ENCODE peak calls at places on chromosomes 11 and 22, in six cellular contexts. G is spleen, J is thyroid gland, E is H1, U is adrenal gland, H is tibial nerve. P is an unnamed sample.

GRCh38 chr11:11349870-11350325 is 3.2 kb downstream of the CSNK2A3 start:
- DNase-seq in H (no peak), U (peak; percentile 17), G (no peak), E (no peak), J (no peak), P (no peak)

GRCh38 chr11:80505771-80506170 is 1064.9 kb upstream of the TENM4 start:
- DNase-seq in H (no peak), G (no peak), J (no peak), E (no peak), U (no peak), P (no peak)

GRCh38 chr22:43088616-43088978 is 594 bp downstream of the TTLL1 start:
- DNase-seq in E (no peak), J (no peak), U (no peak), G (no peak), H (no peak), P (no peak)

GRCh38 chr11:78656984-78657383 is 82.3 kb upstream of the NARS2 start:
- DNase-seq in E (no peak), J (no peak), U (no peak), H (no peak), G (no peak), P (no peak)

GRCh38 chr11:77851513-77851912 is 30.6 kb downstream of the AAMDC start:
- DNase-seq in H (no peak), E (no peak), G (no peak), U (no peak), J (no peak), P (no peak)

GRCh38 chr11:73477518-73477917 is 101.3 kb downstream of the RELT start:
- DNase-seq in J (no peak), E (no peak), G (no peak), H (no peak), U (no peak), P (no peak)

GRCh38 chr11:44661311-44661717 is 65.4 kb upstream of the TSPAN18 start:
- DNase-seq in H (no peak), U (peak; percentile 16), E (no peak), J (no peak), G (peak; percentile 51), P (no peak)

GRCh38 chr22:44304354-44304753 is 8.4 kb downstream of the SHISAL1 start:
- DNase-seq in G (no peak), E (no peak), H (no peak), U (peak; percentile 13), J (no peak), P (no peak)

GRCh38 chr22:42077486-42078125 is 1.9 kb upstream of the SMDT1 start:
- DNase-seq in J (no peak), H (no peak), E (no peak), U (no peak), G (peak; percentile 81), P (no peak)

GRCh38 chr11:10413268-10413667 is 41.8 kb upstream of the AMPD3 start:
- DNase-seq in G (peak; percentile 81), U (peak; percentile 39), H (no peak), J (no peak), E (no peak), P (no peak)

GRCh38 chr11:108824601-108825000 is 159.7 kb downstream of the DDX10 start:
- DNase-seq in G (no peak), U (no peak), J (no peak), H (no peak), E (no peak), P (no peak)

GRCh38 chr11:103420593-103420992 is 311.4 kb downstream of the DYNC2H1 start:
- DNase-seq in H (no peak), U (no peak), J (no peak), G (no peak), E (no peak), P (no peak)

GRCh38 chr22:17910561-17911311 is 113.6 kb downstream of the MICAL3 start:
- DNase-seq in J (peak; percentile 75), E (no peak), H (no peak), G (peak; percentile 81), U (peak; percentile 95), P (peak; percentile 39)

GRCh38 chr22:19986410-19987341 is 29.9 kb downstream of the ARVCF start:
- DNase-seq in G (peak; percentile 91), U (peak; percentile 84), J (peak; percentile 83), E (no peak), H (peak; percentile 62), P (peak; percentile 69)
- TF ChIP-seq POLR2A in G (no peak), U (peak; percentile 76), J (no peak), E (peak; percentile 80), H (peak; percentile 64), P (peak; percentile 87)

DNA sequence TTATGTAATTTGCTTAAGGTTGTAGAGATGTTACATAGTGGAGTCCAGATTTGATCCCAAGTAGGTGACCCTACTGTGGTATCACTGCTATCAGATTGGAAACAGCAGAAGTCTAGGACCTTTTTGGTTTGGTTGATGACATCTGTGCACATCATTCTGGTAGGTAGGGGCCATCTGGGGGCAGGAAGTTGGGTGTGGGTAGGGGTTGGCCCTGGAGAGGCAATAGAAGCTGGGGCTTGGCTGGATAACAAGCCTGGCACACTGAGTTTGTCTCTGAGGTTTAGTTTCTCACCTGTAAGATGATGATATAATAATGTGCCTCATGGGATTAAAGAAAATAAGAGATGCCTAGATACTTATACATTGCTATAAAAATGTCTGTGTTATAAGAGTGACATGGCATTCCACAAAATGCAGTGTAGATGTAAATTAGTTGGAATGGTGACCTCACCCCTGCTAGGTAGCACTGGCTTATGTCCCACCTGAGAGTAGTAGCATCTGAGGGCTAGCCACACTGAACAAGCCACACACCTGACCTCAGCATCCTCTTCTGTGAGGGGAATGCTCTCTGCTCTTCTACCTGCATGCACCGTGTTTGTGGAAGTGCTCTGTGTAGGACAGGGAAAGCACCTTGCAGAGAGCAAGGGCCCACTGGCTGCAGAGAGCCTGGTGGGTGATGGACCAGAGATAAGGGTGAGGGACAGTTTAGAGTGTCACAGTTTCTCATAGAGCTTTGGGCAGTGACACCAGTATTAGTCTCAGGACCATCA is 36.9 kb downstream of the PTPRJ start:
- DNase-seq in U (no peak), E (no peak), G (peak; percentile 73), H (no peak), J (no peak), P (no peak)
- H3K27ac ChIP-seq in U (no peak overlapping the region), E (no peak overlapping the region), G (peak overlapping the region; percentile 89), H (no peak overlapping the region), J (no peak overlapping the region), P (no peak overlapping the region)

DNA sequence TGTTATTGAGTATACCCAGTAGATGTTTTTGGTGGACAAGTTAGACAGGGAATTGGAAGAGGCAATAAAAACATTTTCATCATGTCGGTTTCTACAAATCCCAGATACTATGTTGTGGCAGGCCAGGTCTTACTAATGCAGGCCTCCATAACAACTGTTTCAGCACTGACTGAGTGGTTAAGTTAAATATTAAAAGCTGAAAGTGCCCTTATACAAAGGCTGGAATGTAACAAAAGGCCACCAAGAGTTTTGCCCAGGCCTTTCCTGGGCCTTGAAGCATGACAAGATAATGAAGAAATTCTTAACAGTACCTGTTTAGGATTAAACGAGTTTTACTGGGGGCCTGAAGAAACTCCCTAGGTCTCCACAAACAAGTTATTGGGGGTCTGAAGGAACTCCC is 29.3 kb downstream of the DMC1 start:
- DNase-seq in U (no peak), J (no peak), E (no peak), G (no peak), H (no peak), P (no peak)
- H3K27me3 ChIP-seq in U (no peaks in the 10 kb centered on the region), J (no peaks in the 10 kb centered on the region), E (no peaks in the 10 kb centered on the region), G (no peaks in the 10 kb centered on the region), H (no peaks in the 10 kb centered on the region), P (no peaks in the 10 kb centered on the region)

DNA sequence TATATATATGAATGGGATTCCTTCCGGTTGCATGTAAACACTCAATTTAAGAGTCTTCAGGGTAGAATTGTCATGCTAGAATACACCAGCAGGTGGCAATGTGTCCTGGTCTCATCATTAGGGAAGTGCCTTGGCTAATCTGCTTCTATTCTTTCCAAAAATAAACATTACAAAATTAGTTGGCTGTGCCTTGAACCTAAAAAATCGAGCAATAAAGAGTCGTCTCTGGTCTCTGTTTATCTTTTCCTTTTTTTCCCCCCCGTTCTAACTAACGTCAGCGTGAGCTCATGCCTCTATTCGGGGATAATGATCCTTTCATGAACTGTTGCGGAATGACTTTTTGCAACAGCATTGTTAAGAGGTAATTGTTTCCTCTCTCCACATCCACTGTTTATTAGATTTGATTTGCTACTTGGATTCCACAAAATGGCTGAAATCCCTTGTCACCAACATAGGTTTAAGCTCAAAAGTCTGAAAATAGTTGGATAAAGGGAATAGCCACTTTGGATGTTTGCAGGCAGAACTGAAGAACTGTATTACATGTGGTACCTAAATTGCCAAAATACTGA is 1.2 kb upstream of the ARHGEF12 start:
- DNase-seq in G (no peak), E (no peak), J (peak; percentile 61), H (peak; percentile 35), U (peak; percentile 84), P (peak; percentile 83)
- TF ChIP-seq POLR2A in G (no peak), E (no peak), J (no peak), H (no peak), U (peak; percentile 58), P (peak; percentile 37)

GRCh38 chr11:415640-416041 is 842 bp upstream of the SIGIRR start:
- DNase-seq in J (no peak), U (no peak), H (no peak), E (no peak), G (peak; percentile 78), P (no peak)

GRCh38 chr11:417652-418342 is 3.0 kb upstream of the SIGIRR start:
- DNase-seq in J (no peak), E (no peak), H (no peak), G (peak; percentile 77), U (no peak), P (no peak)

GRCh38 chr11:414333-414857 is 404 bp downstream of the SIGIRR start:
- DNase-seq in J (no peak), U (no peak), G (peak; percentile 70), H (no peak), E (no peak), P (no peak)

GRCh38 chr11:416757-417621 is 2.2 kb upstream of the SIGIRR start:
- DNase-seq in H (no peak), G (peak; percentile 93), U (no peak), J (peak; percentile 80), E (peak; percentile 50), P (peak; percentile 48)

GRCh38 chr11:416051-416756 is 1.4 kb upstream of the SIGIRR start:
- DNase-seq in J (no peak), G (no peak), U (no peak), H (no peak), E (no peak), P (no peak)
- H3K27ac ChIP-seq in J (peak overlapping the region; percentile 67), G (peak overlapping the region; percentile 90), U (peak overlapping the region; percentile 20), H (peak overlapping the region; percentile 78), E (no peak overlapping the region), P (peak overlapping the region; percentile 83)

P was measured in prostate gland.